ENCODE peak calls at places on chromosomes 5 and 9, in five cellular contexts. R is occipital lobe; M is naive thymus-derived CD4-positive, alpha-beta T cell; N is GM23338; I is adipocyte. D is an unnamed sample.
A peak's percentile ranks its signal among the peaks of the same experiment; 100 is the strongest.

GRCh38 chr9:113598451-113598850 is 134.9 kb downstream of the RGS3 start:
- DNase-seq in R (no peak), M (no peak), N (no peak), I (no peak), D (no peak)

GRCh38 chr5:150000990-150001659 is 586 bp downstream of the HMGXB3 start:
- DNase-seq in R (no peak), M (peak; percentile 52), N (peak; percentile 71), I (peak; percentile 82), D (peak; percentile 41)

GRCh38 chr5:111432828-111433536 is 79.4 kb downstream of the STARD4 start:
- DNase-seq in R (no peak), M (no peak), N (no peak), I (peak; percentile 25), D (no peak)

GRCh38 chr9:36802171-36802920 is 229.7 kb downstream of the MELK start:
- DNase-seq in R (peak; percentile 60), M (no peak), N (no peak), I (peak; percentile 51), D (no peak)

GRCh38 chr5:9339206-9339818 is 206.6 kb downstream of the SEMA5A start:
- DNase-seq in R (no peak), M (no peak), N (peak; percentile 67), I (no peak), D (peak; percentile 41)

GRCh38 chr9:98523231-98523901 is 185.4 kb downstream of the GABBR2 start:
- DNase-seq in R (no peak), M (no peak), N (peak; percentile 64), I (no peak), D (peak; percentile 51)

GRCh38 chr5:151612689-151613427 is 21.7 kb upstream of the FAT2 start:
- DNase-seq in R (no peak), M (no peak), N (no peak), I (no peak), D (no peak)

GRCh38 chr9:114204265-114204664 is 48.9 kb downstream of the COL27A1 start:
- DNase-seq in R (no peak), M (no peak), N (no peak), I (no peak), D (no peak)

GRCh38 chr9:36721846-36722588 is 149.3 kb downstream of the MELK start:
- DNase-seq in R (no peak), M (no peak), N (no peak), I (no peak), D (no peak)

GRCh38 chr9:68970150-68970549 is 43.8 kb downstream of the PRKACG start:
- DNase-seq in R (no peak), M (no peak), N (no peak), I (no peak), D (no peak)

GRCh38 chr9:88540364-88540763 is 5.4 kb downstream of the NXNL2 start:
- DNase-seq in R (no peak), M (no peak), N (no peak), I (no peak), D (no peak)

GRCh38 chr9:94927048-94927761 is 200.7 kb downstream of the AOPEP start:
- DNase-seq in R (no peak), M (no peak), N (no peak), I (no peak), D (no peak)

GRCh38 chr9:125674981-125675973 is 31.7 kb downstream of the MAPKAP1 start:
- DNase-seq in R (no peak), M (no peak), N (no peak), I (peak; percentile 77), D (no peak)

GRCh38 chr9:77488439-77489126 is 159.5 kb downstream of the GNA14 start:
- DNase-seq in R (no peak), M (no peak), N (peak; percentile 79), I (peak; percentile 71), D (peak; percentile 59)

GRCh38 chr9:114464652-114465051 is 40.6 kb downstream of the WHRN start:
- DNase-seq in R (no peak), M (no peak), N (no peak), I (no peak), D (no peak)

GRCh38 chr9:20200900-20201495 is 412.2 kb upstream of the SLC24A2 start:
- DNase-seq in R (no peak), M (no peak), N (no peak), I (no peak), D (no peak)

GRCh38 chr9:116673375-116673774 is 13.7 kb upstream of the TRIM32 start:
- DNase-seq in R (no peak), M (no peak), N (no peak), I (peak; percentile 70), D (no peak)

D was measured in iPS-NIHi11.